ENCODE peak calls at places on chromosomes 3 and 15, in seven cellular contexts. One of them, this sample, is unnamed.
A peak's percentile ranks its signal among the peaks of the same experiment; 100 is the strongest.

GRCh38 chr3:116340680-116341216 is 104.5 kb downstream of the LSAMP start:
- DNase-seq in GM04504: peak; percentile 8
- DNase-seq in AG09309: no peak
- DNase-seq in HT-29: no peak
- DNase-seq in GM12865: no peak
- DNase-seq in progenitor cell of endocrine pancreas: no peak
- DNase-seq in COR-L47: no peak
- DNase-seq in this sample: no peak

GRCh38 chr15:43169888-43170287 is 15.3 kb upstream of the CCNDBP1 start:
- DNase-seq in GM04504: no peak
- DNase-seq in AG09309: no peak
- DNase-seq in HT-29: no peak
- DNase-seq in GM12865: no peak
- DNase-seq in progenitor cell of endocrine pancreas: no peak
- DNase-seq in COR-L47: no peak
- DNase-seq in this sample: no peak

GRCh38 chr3:48548165-48548564 is 8.4 kb downstream of the PFKFB4 start:
- DNase-seq in GM04504: no peak
- DNase-seq in AG09309: no peak
- DNase-seq in HT-29: no peak
- DNase-seq in GM12865: no peak
- DNase-seq in progenitor cell of endocrine pancreas: no peak
- DNase-seq in COR-L47: no peak
- DNase-seq in this sample: no peak

GRCh38 chr3:47000922-47001730 is 21.7 kb downstream of the NBEAL2 start:
- DNase-seq in GM04504: no peak
- DNase-seq in AG09309: no peak
- DNase-seq in HT-29: no peak
- DNase-seq in GM12865: no peak
- DNase-seq in progenitor cell of endocrine pancreas: no peak
- DNase-seq in COR-L47: no peak
- DNase-seq in this sample: no peak

GRCh38 chr15:92454525-92455105 is 60.9 kb downstream of the ST8SIA2 start:
- DNase-seq in GM04504: no peak
- DNase-seq in AG09309: no peak
- DNase-seq in HT-29: no peak
- DNase-seq in GM12865: no peak
- DNase-seq in progenitor cell of endocrine pancreas: no peak
- DNase-seq in COR-L47: no peak
- DNase-seq in this sample: no peak

GRCh38 chr3:61578667-61579367 is 17.4 kb downstream of the PTPRG start:
- DNase-seq in GM04504: no peak
- DNase-seq in AG09309: no peak
- DNase-seq in HT-29: no peak
- DNase-seq in GM12865: no peak
- DNase-seq in progenitor cell of endocrine pancreas: no peak
- DNase-seq in COR-L47: no peak
- DNase-seq in this sample: no peak

GRCh38 chr15:60620707-60621106 is 141.8 kb upstream of the ICE2 start:
- DNase-seq in GM04504: no peak
- DNase-seq in AG09309: peak; percentile 18
- DNase-seq in HT-29: no peak
- DNase-seq in GM12865: no peak
- DNase-seq in progenitor cell of endocrine pancreas: no peak
- DNase-seq in COR-L47: no peak
- DNase-seq in this sample: no peak

GRCh38 chr3:148246286-148246685 is 451.4 kb upstream of the AGTR1 start:
- DNase-seq in GM04504: no peak
- DNase-seq in AG09309: no peak
- DNase-seq in HT-29: no peak
- DNase-seq in GM12865: no peak
- DNase-seq in progenitor cell of endocrine pancreas: no peak
- DNase-seq in COR-L47: no peak
- DNase-seq in this sample: no peak

GRCh38 chr15:41512078-41512394 is 1.6 kb downstream of the LTK start:
- DNase-seq in GM04504: no peak
- DNase-seq in AG09309: no peak
- DNase-seq in HT-29: no peak
- DNase-seq in GM12865: no peak
- DNase-seq in progenitor cell of endocrine pancreas: no peak
- DNase-seq in COR-L47: peak; percentile 22
- DNase-seq in this sample: no peak

GRCh38 chr3:69094467-69095205 is 9.9 kb downstream of the ARL6IP5 start:
- DNase-seq in GM04504: no peak
- DNase-seq in AG09309: no peak
- DNase-seq in HT-29: no peak
- DNase-seq in GM12865: peak; percentile 28
- DNase-seq in progenitor cell of endocrine pancreas: no peak
- DNase-seq in COR-L47: no peak
- DNase-seq in this sample: peak; percentile 49

GRCh38 chr3:138875754-138876664 is 41.3 kb upstream of the PIK3CB start:
- DNase-seq in GM04504: no peak
- DNase-seq in AG09309: no peak
- DNase-seq in HT-29: no peak
- DNase-seq in GM12865: peak; percentile 17
- DNase-seq in progenitor cell of endocrine pancreas: no peak
- DNase-seq in COR-L47: no peak
- DNase-seq in this sample: peak; percentile 53

GRCh38 chr3:124298951-124299350 is 307.0 kb upstream of the ROPN1 start:
- DNase-seq in GM04504: no peak
- DNase-seq in AG09309: no peak
- DNase-seq in HT-29: no peak
- DNase-seq in GM12865: peak; percentile 35
- DNase-seq in progenitor cell of endocrine pancreas: no peak
- DNase-seq in COR-L47: no peak
- DNase-seq in this sample: no peak

GRCh38 chr3:139309046-139309660 is 34.7 kb upstream of the MRPS22 start:
- DNase-seq in GM04504: no peak
- DNase-seq in AG09309: no peak
- DNase-seq in HT-29: peak; percentile 39
- DNase-seq in GM12865: no peak
- DNase-seq in progenitor cell of endocrine pancreas: no peak
- DNase-seq in COR-L47: no peak
- DNase-seq in this sample: no peak

GRCh38 chr15:67670647-67671305 is 128.3 kb downstream of the MAP2K5 start:
- DNase-seq in GM04504: no peak
- DNase-seq in AG09309: no peak
- DNase-seq in HT-29: no peak
- DNase-seq in GM12865: no peak
- DNase-seq in progenitor cell of endocrine pancreas: no peak
- DNase-seq in COR-L47: no peak
- DNase-seq in this sample: no peak

GRCh38 chr15:99118801-99119546 is 14.1 kb downstream of the SYNM start:
- DNase-seq in GM04504: no peak
- DNase-seq in AG09309: no peak
- DNase-seq in HT-29: no peak
- DNase-seq in GM12865: no peak
- DNase-seq in progenitor cell of endocrine pancreas: no peak
- DNase-seq in COR-L47: no peak
- DNase-seq in this sample: no peak

GRCh38 chr15:46277994-46278885 is 643.4 kb downstream of the SQOR start:
- DNase-seq in GM04504: no peak
- DNase-seq in AG09309: no peak
- DNase-seq in HT-29: no peak
- DNase-seq in GM12865: no peak
- DNase-seq in progenitor cell of endocrine pancreas: no peak
- DNase-seq in COR-L47: peak; percentile 83
- DNase-seq in this sample: no peak